ENCODE peak calls at places on chromosomes 11 and 22, in six cellular contexts. C is HCT116, A is A549, N is H9, Y is tibial nerve, T is aorta. S is an unnamed sample. For H3K9me3, the result is how much of the 10 kb centered on the place peaks cover.

GRCh38 chr11:12319734-12320387 is 57.5 kb upstream of the PARVA start:
- DNase-seq in A (no peak), C (no peak), T (no peak), N (no peak), Y (no peak), S (no peak)

GRCh38 chr11:15764948-15765347 is 591.4 kb downstream of the SOX6 start:
- DNase-seq in Y (no peak), T (no peak), N (no peak), A (no peak), C (no peak), S (no peak)

GRCh38 chr22:33520904-33521780 is 399.1 kb downstream of the LARGE1 start:
- DNase-seq in C (no peak), A (no peak), Y (no peak), T (no peak), N (no peak), S (no peak)

GRCh38 chr11:78400701-78401100 is 16.9 kb downstream of the GAB2 start:
- DNase-seq in C (no peak), T (no peak), N (no peak), Y (no peak), A (no peak), S (no peak)

GRCh38 chr11:92576315-92576714 is 351.7 kb downstream of the FAT3 start:
- DNase-seq in T (no peak), Y (no peak), C (no peak), A (no peak), N (no peak), S (no peak)

GRCh38 chr11:13448876-13449275 is 14.1 kb downstream of the BTBD10 start:
- DNase-seq in T (no peak), C (no peak), N (no peak), Y (no peak), A (no peak), S (no peak)

GRCh38 chr22:45424241-45424731 is 10.8 kb downstream of the RIBC2 start:
- DNase-seq in A (no peak), T (peak), Y (no peak), C (no peak), N (no peak), S (no peak)

GRCh38 chr11:61639816-61640443 is 40.3 kb upstream of the DAGLA start:
- DNase-seq in C (no peak), A (no peak), Y (no peak), N (no peak), T (no peak), S (no peak)

GRCh38 chr22:39908121-39908520 is 7.2 kb downstream of the GRAP2 start:
- DNase-seq in A (no peak), Y (no peak), T (no peak), C (no peak), N (no peak), S (no peak)

GRCh38 chr22:47199261-47199948 is 437.0 kb downstream of the TBC1D22A start:
- DNase-seq in Y (peak), C (no peak), N (peak), A (no peak), T (peak), S (no peak)
- H3K9me3 ChIP-seq in Y (under half), C (under half), N (under half), A (under half), T (under half), S (under half)

GRCh38 chr22:49330421-49331222 is 497.1 kb downstream of the BRD1 start:
- DNase-seq in C (no peak), N (no peak), A (no peak), T (peak), Y (no peak), S (no peak)
- H3K9me3 ChIP-seq in C (under half), N (under half), A (under half), T (under half), Y (under half), S (half or more)

DNA sequence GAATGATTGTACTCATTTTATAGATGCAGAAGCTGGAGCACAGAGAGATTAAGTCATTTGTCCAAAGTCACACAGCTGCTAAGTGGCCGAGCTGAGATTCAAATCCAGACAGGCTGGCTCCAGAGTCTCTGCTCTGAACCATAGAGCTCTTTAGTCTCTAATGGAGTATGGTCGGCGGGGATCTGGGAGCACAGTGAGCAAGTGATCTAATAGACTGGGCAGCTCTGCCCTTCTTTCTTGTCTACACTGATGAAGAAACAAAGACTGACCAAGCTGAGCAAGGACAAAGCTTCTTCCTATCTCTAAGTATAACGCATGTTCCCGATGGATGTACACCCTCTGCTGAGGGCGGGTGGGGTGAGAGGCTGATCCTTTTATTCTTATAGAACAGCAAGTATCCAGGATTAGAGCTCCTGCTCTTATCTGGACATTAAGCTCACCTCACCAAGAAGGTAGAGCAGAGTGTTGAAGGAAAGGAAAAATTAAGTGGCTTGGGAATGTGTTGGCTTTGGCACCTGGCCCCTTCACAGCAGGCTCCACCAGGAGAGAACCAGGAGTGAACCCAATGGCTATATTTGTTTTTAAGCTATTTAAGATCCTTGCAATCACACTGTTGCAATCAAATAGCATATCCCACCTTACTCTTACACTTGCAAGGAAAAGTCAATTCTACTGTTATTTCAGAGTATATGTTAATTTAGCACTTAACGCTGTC is 68.7 kb downstream of the ETS1 start:
- DNase-seq in C (no peak), A (no peak), N (no peak), Y (no peak), T (no peak), S (no peak)
- H3K9me3 ChIP-seq in C (under half), A (under half), N (under half), Y (under half), T (under half), S (under half)

DNA sequence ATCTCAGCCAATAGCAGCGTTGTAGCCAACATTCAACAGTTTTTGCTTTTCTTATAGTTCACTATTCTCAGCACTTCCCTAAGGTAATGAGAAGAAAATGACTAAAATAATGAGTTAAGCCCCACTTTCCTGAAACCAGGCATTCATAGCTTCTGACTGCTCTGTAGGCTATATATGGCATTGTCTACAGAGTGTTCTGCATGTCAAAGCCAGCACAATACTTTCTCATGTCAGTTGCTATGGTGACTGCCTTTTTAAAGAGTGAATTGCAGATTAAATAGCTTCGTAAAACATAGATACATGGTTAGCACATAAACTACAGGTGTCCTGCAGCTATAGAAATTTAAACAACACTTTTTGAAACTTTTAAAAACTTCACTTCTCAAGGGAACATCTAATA is 1256.1 kb upstream of the CNTN5 start:
- DNase-seq in A (no peak), Y (no peak), C (no peak), T (no peak), N (no peak), S (no peak)
- H3K9me3 ChIP-seq in A (under half), Y (under half), C (under half), T (under half), N (under half), S (under half)

GRCh38 chr11:81700061-81700460 is 1033.6 kb downstream of the FAM181B start:
- DNase-seq in N (no peak), Y (no peak), A (no peak), T (no peak), C (no peak), S (no peak)
- H3K9me3 ChIP-seq in N (under half), Y (under half), A (under half), T (under half), C (under half), S (under half)

DNA sequence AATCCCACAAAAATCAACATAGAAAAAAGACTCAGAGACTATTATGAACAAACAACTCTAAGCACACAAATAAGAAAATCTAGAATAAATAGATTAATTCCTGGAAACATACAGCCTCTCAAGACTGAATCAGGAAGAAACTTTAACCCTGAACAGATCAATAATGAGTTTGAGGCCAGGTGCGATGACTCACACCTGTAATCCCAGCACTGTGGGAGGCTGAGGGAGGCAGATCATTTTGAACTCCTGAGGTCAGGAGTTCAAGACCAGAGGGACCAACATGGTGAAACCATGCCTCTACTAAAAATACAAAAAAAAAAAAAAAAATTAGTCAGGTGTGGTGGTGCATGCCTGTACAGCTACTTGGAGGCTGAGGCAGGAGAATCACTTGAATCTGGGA is 499.5 kb upstream of the LUZP2 start:
- DNase-seq in T (no peak), C (no peak), A (no peak), N (no peak), Y (no peak), S (no peak)
- H3K9me3 ChIP-seq in T (under half), C (under half), A (under half), N (under half), Y (under half), S (under half)